ENCODE peak calls at places on chromosomes 3 and 15, in nine cellular contexts. One of them, this sample, is unnamed.

GRCh38 chr3:167480748-167481147 is 6.9 kb upstream of the SERPINI2 start:
- DNase-seq in HCT116: no peak
- DNase-seq in H1: no peak
- DNase-seq in vagina: no peak
- DNase-seq in spleen: no peak
- DNase-seq in sigmoid colon: no peak
- DNase-seq in endothelial cell of umbilical vein: no peak
- DNase-seq in esophagus muscularis mucosa: no peak
- DNase-seq in suprapubic skin: no peak
- DNase-seq in this sample: no peak

GRCh38 chr15:89364341-89364740 is 29.7 kb upstream of the POLG start:
- DNase-seq in suprapubic skin: no peak
- DNase-seq in HCT116: no peak
- DNase-seq in spleen: peak; percentile 74
- DNase-seq in vagina: no peak
- DNase-seq in sigmoid colon: no peak
- DNase-seq in endothelial cell of umbilical vein: no peak
- DNase-seq in H1: no peak
- DNase-seq in esophagus muscularis mucosa: no peak
- DNase-seq in this sample: no peak

GRCh38 chr15:65355173-65355982 is 22.4 kb downstream of the IGDCC3 start:
- DNase-seq in spleen: peak; percentile 18
- DNase-seq in suprapubic skin: no peak
- DNase-seq in sigmoid colon: no peak
- DNase-seq in endothelial cell of umbilical vein: no peak
- DNase-seq in H1: no peak
- DNase-seq in vagina: no peak
- DNase-seq in esophagus muscularis mucosa: no peak
- DNase-seq in HCT116: no peak
- DNase-seq in this sample: no peak

GRCh38 chr3:149585401-149585726 is 72.5 kb downstream of the WWTR1 start:
- DNase-seq in spleen: no peak
- DNase-seq in suprapubic skin: no peak
- DNase-seq in endothelial cell of umbilical vein: no peak
- DNase-seq in H1: no peak
- DNase-seq in esophagus muscularis mucosa: no peak
- DNase-seq in vagina: no peak
- DNase-seq in HCT116: no peak
- DNase-seq in sigmoid colon: no peak
- DNase-seq in this sample: peak; percentile 21

GRCh38 chr15:49042165-49042564 is 4.1 kb downstream of the SECISBP2L start:
- DNase-seq in endothelial cell of umbilical vein: no peak
- DNase-seq in vagina: no peak
- DNase-seq in HCT116: no peak
- DNase-seq in H1: no peak
- DNase-seq in sigmoid colon: no peak
- DNase-seq in suprapubic skin: no peak
- DNase-seq in esophagus muscularis mucosa: no peak
- DNase-seq in spleen: no peak
- DNase-seq in this sample: no peak

GRCh38 chr15:87502173-87502572 is 754.4 kb downstream of the NTRK3 start:
- DNase-seq in H1: no peak
- DNase-seq in esophagus muscularis mucosa: no peak
- DNase-seq in sigmoid colon: no peak
- DNase-seq in HCT116: no peak
- DNase-seq in suprapubic skin: no peak
- DNase-seq in endothelial cell of umbilical vein: no peak
- DNase-seq in spleen: no peak
- DNase-seq in vagina: no peak
- DNase-seq in this sample: no peak

GRCh38 chr15:91516866-91517265 is 336.6 kb upstream of the SLCO3A1 start:
- DNase-seq in H1: no peak
- DNase-seq in HCT116: no peak
- DNase-seq in spleen: no peak
- DNase-seq in vagina: no peak
- DNase-seq in sigmoid colon: no peak
- DNase-seq in suprapubic skin: no peak
- DNase-seq in esophagus muscularis mucosa: no peak
- DNase-seq in endothelial cell of umbilical vein: no peak
- DNase-seq in this sample: no peak

GRCh38 chr3:9201278-9201677 is 48.2 kb downstream of the SRGAP3 start:
- DNase-seq in esophagus muscularis mucosa: no peak
- DNase-seq in spleen: no peak
- DNase-seq in sigmoid colon: no peak
- DNase-seq in HCT116: no peak
- DNase-seq in suprapubic skin: no peak
- DNase-seq in endothelial cell of umbilical vein: no peak
- DNase-seq in H1: no peak
- DNase-seq in vagina: no peak
- DNase-seq in this sample: no peak

GRCh38 chr15:55829826-55830225 is 86.9 kb upstream of the PRTG start:
- DNase-seq in vagina: no peak
- DNase-seq in HCT116: no peak
- DNase-seq in spleen: no peak
- DNase-seq in suprapubic skin: no peak
- DNase-seq in H1: no peak
- DNase-seq in endothelial cell of umbilical vein: no peak
- DNase-seq in sigmoid colon: no peak
- DNase-seq in esophagus muscularis mucosa: no peak
- DNase-seq in this sample: no peak

DNA sequence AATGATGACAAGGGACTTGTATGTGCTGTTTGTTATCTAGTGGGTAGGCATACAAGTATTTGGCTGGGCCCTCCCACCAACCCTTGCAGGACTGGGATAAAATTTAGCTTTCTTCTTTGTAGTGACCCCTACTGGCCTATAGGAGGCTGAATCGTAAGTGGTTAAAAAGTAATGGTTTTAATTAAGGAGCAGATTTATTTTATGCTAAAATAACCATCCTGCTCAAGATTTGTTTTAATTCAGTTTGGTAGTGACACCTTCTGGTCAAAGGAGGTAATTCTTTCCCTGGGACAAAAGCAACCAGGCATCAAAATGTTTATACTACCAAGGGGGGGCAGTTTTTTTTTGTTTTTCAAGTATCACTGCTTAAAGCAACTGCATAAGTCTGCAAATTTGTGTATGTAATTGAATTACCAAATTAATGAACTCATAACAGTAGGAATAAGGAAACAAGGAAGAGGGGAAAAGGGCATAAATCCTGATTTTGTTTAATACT is 70.7 kb downstream of the TOP2B start:
- DNase-seq in HCT116: peak; percentile 29
- DNase-seq in esophagus muscularis mucosa: no peak
- DNase-seq in endothelial cell of umbilical vein: peak; percentile 90
- DNase-seq in H1: no peak
- DNase-seq in vagina: peak; percentile 75
- DNase-seq in suprapubic skin: no peak
- DNase-seq in sigmoid colon: no peak
- DNase-seq in spleen: no peak
- DNase-seq in this sample: no peak
- TF ChIP-seq POLR2A in HCT116: no peak
- TF ChIP-seq POLR2A in esophagus muscularis mucosa: no peak
- TF ChIP-seq POLR2A in endothelial cell of umbilical vein: no peak
- TF ChIP-seq POLR2A in H1: no peak
- TF ChIP-seq POLR2A in vagina: no peak
- TF ChIP-seq POLR2A in suprapubic skin: no peak
- TF ChIP-seq POLR2A in sigmoid colon: no peak
- TF ChIP-seq POLR2A in spleen: no peak
- TF ChIP-seq POLR2A in this sample: no peak

DNA sequence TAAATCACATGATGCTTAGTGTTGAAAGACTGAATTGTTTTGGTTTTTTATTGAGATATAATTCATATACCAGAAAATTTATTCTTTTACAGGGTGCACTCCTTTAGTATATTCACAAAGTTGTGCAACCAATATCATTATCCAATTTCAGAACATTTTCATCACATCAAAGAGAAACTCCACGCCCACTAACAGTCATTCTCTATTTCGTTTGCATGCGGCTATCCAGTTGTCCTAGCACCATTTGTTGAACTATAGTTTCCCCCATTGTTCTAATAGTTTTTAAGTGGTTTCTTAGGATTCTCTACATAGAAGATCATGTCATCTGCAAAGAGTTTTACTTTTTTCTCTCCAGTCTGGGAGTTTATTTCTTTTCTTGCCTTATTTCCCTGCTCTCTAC is 3.6 kb downstream of the EHD4 start:
- DNase-seq in endothelial cell of umbilical vein: no peak
- DNase-seq in vagina: no peak
- DNase-seq in sigmoid colon: no peak
- DNase-seq in spleen: no peak
- DNase-seq in suprapubic skin: no peak
- DNase-seq in HCT116: no peak
- DNase-seq in esophagus muscularis mucosa: no peak
- DNase-seq in H1: no peak
- DNase-seq in this sample: no peak
- TF ChIP-seq POLR2AphosphoS5 in endothelial cell of umbilical vein: no peak
- TF ChIP-seq POLR2AphosphoS5 in vagina: no peak
- TF ChIP-seq POLR2AphosphoS5 in sigmoid colon: no peak
- TF ChIP-seq POLR2AphosphoS5 in spleen: no peak
- TF ChIP-seq POLR2AphosphoS5 in suprapubic skin: no peak
- TF ChIP-seq POLR2AphosphoS5 in HCT116: no peak
- TF ChIP-seq POLR2AphosphoS5 in esophagus muscularis mucosa: no peak
- TF ChIP-seq POLR2AphosphoS5 in H1: no peak
- TF ChIP-seq POLR2AphosphoS5 in this sample: no peak

GRCh38 chr3:150734795-150735119 is 28.2 kb downstream of the SIAH2 start:
- DNase-seq in H1: no peak
- DNase-seq in suprapubic skin: no peak
- DNase-seq in spleen: no peak
- DNase-seq in vagina: no peak
- DNase-seq in esophagus muscularis mucosa: no peak
- DNase-seq in HCT116: no peak
- DNase-seq in sigmoid colon: no peak
- DNase-seq in endothelial cell of umbilical vein: no peak
- DNase-seq in this sample: no peak

GRCh38 chr3:150733936-150734794 is 28.8 kb downstream of the SIAH2 start:
- DNase-seq in HCT116: no peak
- DNase-seq in esophagus muscularis mucosa: no peak
- DNase-seq in endothelial cell of umbilical vein: no peak
- DNase-seq in suprapubic skin: no peak
- DNase-seq in vagina: no peak
- DNase-seq in sigmoid colon: no peak
- DNase-seq in spleen: no peak
- DNase-seq in H1: no peak
- DNase-seq in this sample: no peak

GRCh38 chr3:150736316-150736719 is 26.7 kb downstream of the SIAH2 start:
- DNase-seq in spleen: no peak
- DNase-seq in vagina: no peak
- DNase-seq in endothelial cell of umbilical vein: no peak
- DNase-seq in HCT116: no peak
- DNase-seq in suprapubic skin: no peak
- DNase-seq in H1: peak; percentile 47
- DNase-seq in sigmoid colon: no peak
- DNase-seq in esophagus muscularis mucosa: no peak
- DNase-seq in this sample: no peak

GRCh38 chr3:150729682-150730360 is 26.1 kb upstream of the ERICH6 start:
- DNase-seq in H1: no peak
- DNase-seq in endothelial cell of umbilical vein: no peak
- DNase-seq in suprapubic skin: no peak
- DNase-seq in HCT116: no peak
- DNase-seq in esophagus muscularis mucosa: no peak
- DNase-seq in sigmoid colon: no peak
- DNase-seq in spleen: no peak
- DNase-seq in vagina: no peak
- DNase-seq in this sample: no peak

GRCh38 chr3:150733373-150733935 is 29.5 kb downstream of the SIAH2 start:
- DNase-seq in vagina: no peak
- DNase-seq in esophagus muscularis mucosa: no peak
- DNase-seq in spleen: no peak
- DNase-seq in endothelial cell of umbilical vein: no peak
- DNase-seq in sigmoid colon: no peak
- DNase-seq in suprapubic skin: no peak
- DNase-seq in H1: no peak
- DNase-seq in HCT116: no peak
- DNase-seq in this sample: no peak
- TF ChIP-seq POLR2A in vagina: no peak
- TF ChIP-seq POLR2A in esophagus muscularis mucosa: no peak
- TF ChIP-seq POLR2A in spleen: no peak
- TF ChIP-seq POLR2A in endothelial cell of umbilical vein: no peak
- TF ChIP-seq POLR2A in sigmoid colon: no peak
- TF ChIP-seq POLR2A in suprapubic skin: no peak
- TF ChIP-seq POLR2A in H1: no peak
- TF ChIP-seq POLR2A in HCT116: no peak
- TF ChIP-seq POLR2A in this sample: no peak

GRCh38 chr3:141649871-141650270 is 88.2 kb upstream of the RNF7 start:
- DNase-seq in sigmoid colon: no peak
- DNase-seq in vagina: peak; percentile 8
- DNase-seq in suprapubic skin: no peak
- DNase-seq in HCT116: no peak
- DNase-seq in esophagus muscularis mucosa: no peak
- DNase-seq in endothelial cell of umbilical vein: no peak
- DNase-seq in H1: no peak
- DNase-seq in spleen: no peak
- DNase-seq in this sample: no peak

GRCh38 chr3:141647562-141647915 is 90.6 kb upstream of the RNF7 start:
- DNase-seq in suprapubic skin: no peak
- DNase-seq in sigmoid colon: no peak
- DNase-seq in endothelial cell of umbilical vein: no peak
- DNase-seq in H1: no peak
- DNase-seq in HCT116: no peak
- DNase-seq in spleen: no peak
- DNase-seq in esophagus muscularis mucosa: no peak
- DNase-seq in vagina: no peak
- DNase-seq in this sample: no peak

GRCh38 chr3:141648055-141648910 is 89.8 kb upstream of the RNF7 start:
- DNase-seq in endothelial cell of umbilical vein: no peak
- DNase-seq in vagina: no peak
- DNase-seq in suprapubic skin: no peak
- DNase-seq in H1: no peak
- DNase-seq in sigmoid colon: peak; percentile 78
- DNase-seq in spleen: no peak
- DNase-seq in HCT116: no peak
- DNase-seq in esophagus muscularis mucosa: no peak
- DNase-seq in this sample: no peak

GRCh38 chr3:141644931-141645330 is 93.2 kb upstream of the RNF7 start:
- DNase-seq in esophagus muscularis mucosa: no peak
- DNase-seq in endothelial cell of umbilical vein: peak; percentile 43
- DNase-seq in vagina: no peak
- DNase-seq in sigmoid colon: peak; percentile 87
- DNase-seq in H1: peak; percentile 63
- DNase-seq in HCT116: peak; percentile 60
- DNase-seq in suprapubic skin: peak; percentile 90
- DNase-seq in spleen: peak; percentile 94
- DNase-seq in this sample: peak; percentile 38

DNA sequence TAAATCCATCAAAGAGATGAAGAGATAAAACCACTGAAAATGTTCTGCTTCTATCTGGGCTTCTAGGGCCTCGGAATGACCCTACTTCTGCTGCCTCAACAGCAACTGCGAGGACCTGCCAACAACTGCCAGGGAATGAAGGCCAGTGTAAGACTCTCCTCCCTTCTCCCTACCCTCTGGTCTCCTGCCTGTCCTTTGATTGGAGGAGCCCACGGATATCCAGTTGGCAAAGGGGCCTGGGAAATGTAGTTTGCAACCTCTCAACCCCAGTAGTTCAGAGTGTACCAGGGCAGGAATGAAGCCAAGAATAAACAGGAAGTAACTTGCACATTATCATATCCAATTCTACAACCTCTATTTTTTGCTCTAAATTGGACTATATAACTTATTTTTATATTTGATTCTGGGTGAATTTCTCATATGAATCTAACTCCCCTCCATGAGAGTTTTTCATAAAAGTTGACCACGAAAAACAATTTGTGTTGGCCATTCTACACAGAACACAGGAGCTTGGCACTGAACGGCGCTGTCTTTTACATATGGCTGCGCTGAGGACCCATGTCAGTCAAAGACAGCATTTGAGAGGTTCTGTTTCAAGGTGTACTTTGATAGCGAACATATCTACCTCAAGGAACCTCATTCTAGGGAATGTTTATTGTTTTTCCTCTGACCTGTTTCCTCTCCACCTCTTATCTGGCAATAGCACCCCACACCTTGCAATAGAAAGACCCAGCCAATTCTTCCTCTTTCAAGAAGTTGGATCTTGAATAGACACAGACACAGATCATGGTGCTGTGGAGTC is 91.1 kb upstream of the RNF7 start:
- DNase-seq in spleen: no peak
- DNase-seq in suprapubic skin: peak; percentile 29
- DNase-seq in sigmoid colon: no peak
- DNase-seq in esophagus muscularis mucosa: no peak
- DNase-seq in endothelial cell of umbilical vein: peak; percentile 58
- DNase-seq in vagina: no peak
- DNase-seq in H1: peak; percentile 31
- DNase-seq in HCT116: peak; percentile 66
- DNase-seq in this sample: no peak
- TF ChIP-seq POLR2AphosphoS5 in spleen: no peak
- TF ChIP-seq POLR2AphosphoS5 in suprapubic skin: no peak
- TF ChIP-seq POLR2AphosphoS5 in sigmoid colon: no peak
- TF ChIP-seq POLR2AphosphoS5 in esophagus muscularis mucosa: no peak
- TF ChIP-seq POLR2AphosphoS5 in endothelial cell of umbilical vein: no peak
- TF ChIP-seq POLR2AphosphoS5 in vagina: no peak
- TF ChIP-seq POLR2AphosphoS5 in H1: no peak
- TF ChIP-seq POLR2AphosphoS5 in HCT116: peak; percentile 49
- TF ChIP-seq POLR2AphosphoS5 in this sample: no peak

This sample was measured in GM12892.